ENCODE peak calls at places on chromosome 9, in eight cellular contexts. N, K, E, U, V, O, R and T are unnamed samples. For H3K36me3, the result is how much of the 10 kb centered on the place peaks cover.

GRCh38 chr9:35385042-35385441 is 104.9 kb upstream of the RUSC2 start:
- DNase-seq in N (no peak), V (peak), U (peak), R (no peak), O (no peak), K (peak), E (peak), T (no peak)

GRCh38 chr9:110536802-110537201 is 42.7 kb downstream of the SVEP1 start:
- DNase-seq in E (peak), V (no peak), U (peak), O (no peak), N (no peak), R (peak), K (no peak), T (no peak)

GRCh38 chr9:92001244-92001643 is 51.2 kb upstream of the ROR2 start:
- DNase-seq in O (no peak), N (no peak), U (peak), V (no peak), E (no peak), R (no peak), K (no peak), T (no peak)

GRCh38 chr9:18847576-18848275 is 185.3 kb downstream of the SAXO1 start:
- DNase-seq in U (no peak), E (no peak), K (no peak), R (no peak), V (no peak), O (no peak), N (no peak), T (no peak)

GRCh38 chr9:37583522-37584121 is 7.4 kb upstream of the FBXO10 start:
- DNase-seq in U (no peak), N (no peak), O (peak), V (no peak), E (no peak), R (no peak), K (no peak), T (no peak)

GRCh38 chr9:119793272-119793671 is 424.0 kb upstream of the BRINP1 start:
- DNase-seq in N (no peak), U (no peak), V (no peak), E (no peak), K (no peak), O (no peak), R (no peak), T (no peak)

GRCh38 chr9:126498331-126498730 is 115.4 kb upstream of the LMX1B start:
- DNase-seq in E (no peak), U (no peak), V (no peak), R (no peak), N (no peak), K (no peak), O (peak), T (no peak)

GRCh38 chr9:17003576-17004240 is 131.1 kb upstream of the CNTLN start:
- DNase-seq in K (peak), U (peak), V (no peak), R (no peak), N (no peak), E (peak), O (no peak), T (no peak)

GRCh38 chr9:134422301-134422700 is 96.0 kb downstream of the RXRA start:
- DNase-seq in R (no peak), U (no peak), N (peak), E (no peak), V (peak), O (no peak), K (peak), T (peak)

GRCh38 chr9:108634669-108635462 is 220.9 kb downstream of the ACTL7B start:
- DNase-seq in U (no peak), R (no peak), K (peak), O (no peak), E (peak), N (no peak), V (no peak), T (no peak)

GRCh38 chr9:131201856-131202255 is 74.5 kb downstream of the FAM78A start:
- DNase-seq in E (no peak), U (no peak), N (no peak), O (no peak), R (no peak), V (no peak), K (no peak), T (no peak)
- H3K36me3 ChIP-seq in E (under half), U (under half), N (under half), O (under half), R (under half), V (under half), K (under half), T (under half)

GRCh38 chr9:6777218-6777902 is 19.6 kb downstream of the KDM4C start:
- DNase-seq in O (peak), V (peak), N (no peak), K (no peak), R (no peak), U (no peak), E (no peak), T (no peak)
- H3K4me3 ChIP-seq in O (no peak), V (peak), N (no peak), K (no peak), R (no peak), U (no peak), E (no peak), T (no peak)

GRCh38 chr9:27714388-27714787 is 141.1 kb upstream of the C9orf72 start:
- DNase-seq in O (no peak), R (no peak), U (no peak), E (no peak), V (peak), N (no peak), K (peak), T (no peak)
- TF ChIP-seq CTCF in O (no peak), R (no peak), U (no peak), E (no peak), V (peak), N (no peak), K (peak), T (no peak)

DNA sequence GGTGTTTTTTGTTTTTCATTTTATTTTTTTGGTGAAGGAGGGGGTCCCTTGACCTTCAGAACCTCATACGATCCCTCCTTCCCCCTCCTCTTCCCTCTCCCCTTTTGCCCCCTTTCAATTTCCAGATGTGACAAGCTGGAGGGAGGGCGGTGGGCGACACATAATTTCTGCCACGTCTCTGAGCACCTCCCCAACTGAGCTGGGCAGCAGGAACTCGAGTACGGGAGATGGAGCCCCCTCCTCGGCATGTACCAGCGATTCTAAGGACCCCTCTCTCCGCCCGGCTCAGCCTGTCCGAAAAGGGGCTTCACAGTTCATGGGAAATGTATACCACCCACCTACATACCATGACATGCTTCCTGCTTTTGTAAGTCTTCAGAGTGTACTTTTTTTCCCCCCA is 52.4 kb downstream of the PRRC2B start:
- DNase-seq in N (no peak), E (no peak), R (no peak), K (no peak), U (no peak), V (no peak), O (peak), T (no peak)
- H3K36me3 ChIP-seq in N (under half), E (half or more), R (under half), K (under half), U (half or more), V (half or more), O (under half), T (half or more)

GRCh38 chr9:4861736-4862451 is 69.2 kb downstream of the RCL1 start:
- DNase-seq in K (peak), U (no peak), R (no peak), E (no peak), V (no peak), N (no peak), O (no peak), T (no peak)
- H3K4me3 ChIP-seq in K (no peak), U (no peak), R (no peak), E (no peak), V (no peak), N (no peak), O (no peak), T (no peak)

DNA sequence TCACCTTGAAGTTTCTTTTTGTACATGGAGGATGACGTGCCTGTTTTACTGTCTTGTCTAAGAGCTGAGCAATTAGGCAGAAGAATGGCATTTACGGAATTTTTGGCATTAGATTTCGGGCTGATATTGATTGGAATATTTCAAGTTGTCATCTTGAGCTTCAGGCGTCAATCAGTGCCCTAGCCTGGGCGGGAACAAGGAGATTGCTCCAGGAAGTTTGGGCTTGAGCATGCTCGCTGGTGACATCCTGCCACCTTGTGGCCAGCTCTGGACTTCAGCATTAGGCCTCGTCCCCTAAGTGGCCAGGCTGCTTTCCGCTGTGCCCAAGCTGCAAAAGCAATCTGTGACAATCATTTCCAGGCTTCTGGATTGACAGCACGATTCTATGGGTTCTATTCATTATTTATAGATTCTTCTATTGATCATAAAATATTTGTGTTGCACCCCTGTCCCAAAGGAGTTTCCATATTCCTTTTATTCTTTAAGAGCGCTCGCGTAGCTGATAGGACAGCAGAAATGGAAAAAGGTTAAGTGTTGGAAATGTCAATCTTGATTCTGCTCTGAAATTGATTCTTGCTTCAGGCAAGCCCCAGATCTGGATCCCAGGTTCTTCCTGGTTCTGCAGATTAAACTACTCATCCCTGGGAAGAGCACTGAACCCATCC is 79.3 kb downstream of the SLC28A3 start:
- DNase-seq in V (peak), K (peak), E (peak), R (peak), U (peak), N (peak), O (peak), T (peak)
- TF ChIP-seq CTCF in V (peak), K (peak), E (peak), R (peak), U (peak), N (peak), O (peak), T (peak)

GRCh38 chr9:137034709-137035506 is 3.0 kb upstream of the FUT7 start:
- DNase-seq in K (peak), U (peak), R (peak), N (peak), O (peak), E (peak), V (peak), T (peak)
- H3K36me3 ChIP-seq in K (under half), U (under half), R (under half), N (under half), O (under half), E (under half), V (under half), T (under half)